ENCODE peak calls at places on chromosome 5, in four cellular contexts. V is CD8-positive, alpha-beta memory T cell; L is hepatocyte; Z is AG04450. B is an unnamed sample.

GRCh38 chr5:40431734-40432133 is 248.0 kb upstream of the PTGER4 start:
- DNase-seq in L (no peak), V (no peak), Z (no peak), B (no peak)

GRCh38 chr5:16486679-16487078 is 21.1 kb upstream of the ZNF622 start:
- DNase-seq in Z (no peak), L (peak; percentile 46), V (no peak), B (no peak)

GRCh38 chr5:112024769-112025168 is 267.8 kb upstream of the NREP start:
- DNase-seq in V (no peak), L (no peak), Z (no peak), B (no peak)

GRCh38 chr5:170225326-170226137 is 7.3 kb upstream of the C5orf58 start:
- DNase-seq in L (peak; percentile 83), V (peak; percentile 63), Z (no peak), B (peak; percentile 55)

GRCh38 chr5:81207009-81207408 is 26.1 kb upstream of the CKMT2 start:
- DNase-seq in V (no peak), L (peak; percentile 19), Z (no peak), B (no peak)

GRCh38 chr5:9698125-9698848 is 68.1 kb upstream of the TAS2R1 start:
- DNase-seq in Z (no peak), V (no peak), L (no peak), B (no peak)

GRCh38 chr5:64635056-64635686 is 55.1 kb upstream of the SHISAL2B start:
- DNase-seq in L (peak; percentile 34), V (peak; percentile 30), Z (peak; percentile 15), B (no peak)

GRCh38 chr5:141492168-141492885 is 3.4 kb downstream of the PCDHGC5 start:
- DNase-seq in V (no peak), L (no peak), Z (no peak), B (peak; percentile 43)

GRCh38 chr5:18394154-18394804 is 760.0 kb downstream of the TAF11L14 start:
- DNase-seq in Z (no peak), V (no peak), L (peak; percentile 79), B (peak; percentile 8)

GRCh38 chr5:135332519-135333150 is 66.4 kb downstream of the MACROH2A1 start:
- DNase-seq in V (peak; percentile 18), L (peak; percentile 81), Z (peak; percentile 47), B (no peak)

GRCh38 chr5:145531038-145531734 is 304.0 kb downstream of the PRELID2 start:
- DNase-seq in V (no peak), Z (peak; percentile 47), L (peak; percentile 70), B (no peak)

GRCh38 chr5:141603912-141604311 is 14.9 kb downstream of the DIAPH1 start:
- DNase-seq in Z (no peak), L (no peak), V (no peak), B (no peak)

GRCh38 chr5:139669681-139670368 is 21.7 kb downstream of the CXXC5 start:
- DNase-seq in Z (no peak), V (no peak), L (no peak), B (no peak)

GRCh38 chr5:178546675-178547033 is 43.5 kb downstream of the COL23A1 start:
- DNase-seq in V (no peak), L (no peak), Z (no peak), B (no peak)

GRCh38 chr5:119174578-119175163 is 103.8 kb downstream of the DMXL1 start:
- DNase-seq in L (no peak), V (no peak), Z (no peak), B (no peak)

GRCh38 chr5:72584466-72584865 is 77.3 kb upstream of the ZNF366 start:
- DNase-seq in V (no peak), L (no peak), Z (no peak), B (no peak)

GRCh38 chr5:74241751-74242140 is 398.8 kb downstream of the ENC1 start:
- DNase-seq in L (peak; percentile 29), Z (no peak), V (no peak), B (no peak)

GRCh38 chr5:72531496-72532190 is 24.4 kb upstream of the ZNF366 start:
- DNase-seq in Z (no peak), V (no peak), L (no peak), B (no peak)

GRCh38 chr5:132422720-132423442 is 53.4 kb downstream of the SLC22A5 start:
- DNase-seq in Z (no peak), L (peak; percentile 86), V (no peak), B (no peak)

GRCh38 chr5:111775224-111775623 is 18.2 kb upstream of the NREP start:
- DNase-seq in Z (no peak), V (no peak), L (no peak), B (no peak)

GRCh38 chr5:133467712-133468463 is 144.5 kb downstream of the FSTL4 start:
- DNase-seq in Z (no peak), L (no peak), V (no peak), B (no peak)

GRCh38 chr5:124512236-124512635 is 234.2 kb downstream of the ZNF608 start:
- DNase-seq in Z (no peak), V (no peak), L (no peak), B (no peak)

GRCh38 chr5:83107692-83108410 is 30.5 kb downstream of the XRCC4 start:
- DNase-seq in L (no peak), V (no peak), Z (no peak), B (no peak)

GRCh38 chr5:177133845-177134652 is 476 bp downstream of the NSD1 start:
- DNase-seq in Z (no peak), L (peak; percentile 79), V (peak; percentile 65), B (no peak)

GRCh38 chr5:191036-191948 is at the start of gene LRRC14B:
- DNase-seq in V (peak; percentile 20), Z (no peak), L (no peak), B (peak; percentile 3)

GRCh38 chr5:3122985-3123762 is 371.7 kb upstream of the IRX2 start:
- DNase-seq in L (no peak), Z (no peak), V (no peak), B (no peak)

GRCh38 chr5:124746916-124747769 is 704 bp upstream of the ZNF608 start:
- DNase-seq in L (peak; percentile 93), V (no peak), Z (peak; percentile 84), B (peak; percentile 74)

GRCh38 chr5:179256229-179257189 is 88.8 kb downstream of the ADAMTS2 start:
- DNase-seq in Z (no peak), V (no peak), L (no peak), B (no peak)

GRCh38 chr5:112956606-112957005 is 20.0 kb upstream of the DCP2 start:
- DNase-seq in V (no peak), Z (no peak), L (no peak), B (no peak)

GRCh38 chr5:141349917-141350619 is at the start of gene PCDHGB1:
- DNase-seq in V (no peak), L (no peak), Z (no peak), B (no peak)

GRCh38 chr5:111734013-111734412 is 23.0 kb downstream of the NREP start:
- DNase-seq in Z (no peak), L (no peak), V (no peak), B (no peak)

GRCh38 chr5:139863855-139864558 is 68.4 kb downstream of the PSD2 start:
- DNase-seq in Z (peak; percentile 15), V (peak; percentile 34), L (peak; percentile 78), B (no peak)

GRCh38 chr5:97508864-97509263 is 325.8 kb upstream of the RIOK2 start:
- DNase-seq in Z (no peak), V (no peak), L (no peak), B (no peak)

GRCh38 chr5:92525131-92525530 is 1055.9 kb downstream of the NR2F1-AS1 start:
- DNase-seq in V (no peak), Z (no peak), L (no peak), B (no peak)

GRCh38 chr5:151624486-151624885 is 33.4 kb upstream of the FAT2 start:
- DNase-seq in L (no peak), V (no peak), Z (no peak), B (no peak)
- H3K27ac ChIP-seq in L (no peak overlapping the region), V (no peak overlapping the region), Z (no peak overlapping the region), B (no peak overlapping the region)

GRCh38 chr5:76737131-76737556 is 21.2 kb downstream of the F2R start:
- DNase-seq in L (no peak), Z (no peak), V (no peak), B (no peak)

GRCh38 chr5:76737846-76738245 is 21.9 kb downstream of the F2R start:
- DNase-seq in L (no peak), Z (no peak), V (no peak), B (no peak)

GRCh38 chr5:76736679-76737078 is 20.8 kb downstream of the F2R start:
- DNase-seq in Z (no peak), L (no peak), V (no peak), B (no peak)

GRCh38 chr5:76733049-76733417 is 17.1 kb downstream of the F2R start:
- DNase-seq in V (peak; percentile 11), L (no peak), Z (no peak), B (no peak)

DNA sequence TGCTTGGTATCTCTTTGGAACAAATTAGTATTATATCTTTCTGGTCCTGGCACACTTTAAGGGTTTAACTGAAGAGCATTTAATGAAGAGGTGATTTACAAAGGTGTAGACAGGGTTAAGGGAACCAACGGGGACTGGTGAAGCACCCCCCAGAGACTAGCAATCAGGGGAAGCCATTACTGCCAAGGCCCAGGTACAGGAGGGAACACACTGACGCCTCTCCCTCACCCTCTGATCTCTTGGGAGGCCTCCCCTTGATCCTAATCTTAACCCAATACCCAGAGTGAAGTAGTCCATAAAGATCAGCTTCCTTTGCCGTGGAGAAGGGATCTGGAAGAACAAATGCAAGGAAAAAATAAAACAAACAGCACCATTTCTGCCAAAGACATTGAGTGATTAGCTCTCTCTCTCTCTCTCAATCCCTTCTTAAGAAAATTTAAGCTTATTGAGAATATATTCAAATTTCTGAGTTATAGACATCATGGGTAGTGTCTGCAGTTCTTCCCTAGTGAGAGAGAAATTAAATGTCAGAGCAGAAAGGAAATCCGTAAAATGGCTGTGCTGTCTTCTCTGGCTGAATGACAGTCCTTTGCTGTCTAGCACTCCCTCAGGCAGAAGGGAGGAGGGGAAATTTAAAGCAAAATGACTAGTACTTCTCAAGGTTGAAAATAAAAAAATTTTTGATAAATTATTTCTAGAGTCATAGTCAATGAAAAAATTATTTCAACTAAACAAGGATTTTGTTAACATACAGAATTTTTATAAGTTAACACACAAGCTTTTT is 20.0 kb downstream of the F2R start:
- DNase-seq in Z (no peak), L (no peak), V (no peak), B (no peak)
- H3K27ac ChIP-seq in Z (no peak overlapping the region), L (no peak overlapping the region), V (peak overlapping the region; percentile 45), B (no peak overlapping the region)

GRCh38 chr5:142814122-142814521 is 43.9 kb downstream of the ARHGAP26 start:
- DNase-seq in L (no peak), V (no peak), Z (no peak), B (no peak)
- H3K27ac ChIP-seq in L (no peak overlapping the region), V (no peak overlapping the region), Z (no peak overlapping the region), B (no peak overlapping the region)

GRCh38 chr5:125978015-125978414 is 445.2 kb upstream of the GRAMD2B start:
- DNase-seq in Z (no peak), L (no peak), V (no peak), B (no peak)
- H3K27ac ChIP-seq in Z (no peak overlapping the region), L (no peak overlapping the region), V (no peak overlapping the region), B (no peak overlapping the region)

GRCh38 chr5:172587061-172587405 is 54.0 kb upstream of the NEURL1B start:
- DNase-seq in Z (no peak), V (no peak), L (no peak), B (no peak)

GRCh38 chr5:172584638-172585037 is 56.4 kb upstream of the NEURL1B start:
- DNase-seq in Z (no peak), L (no peak), V (no peak), B (no peak)

GRCh38 chr5:172583931-172584511 is 57.0 kb upstream of the NEURL1B start:
- DNase-seq in V (no peak), Z (no peak), L (no peak), B (no peak)

GRCh38 chr5:172586118-172587060 is 54.7 kb upstream of the NEURL1B start:
- DNase-seq in V (no peak), L (peak; percentile 48), Z (no peak), B (no peak)

GRCh38 chr5:172585114-172585513 is 55.9 kb upstream of the NEURL1B start:
- DNase-seq in V (no peak), L (no peak), Z (no peak), B (no peak)
- H3K27ac ChIP-seq in V (no peak overlapping the region), L (no peak overlapping the region), Z (no peak overlapping the region), B (no peak overlapping the region)

B was measured in caudate nucleus.